ENCODE peak calls at places on chromosomes 6 and 20, in ten cellular contexts. U is effector memory CD4-positive, alpha-beta T cell; L is transverse colon; P is IMR-90; T is SJCRH30; Q is neuronal stem cell; H is lower lobe of right lung; W is adrenal gland; A is left ventricle myocardium inferior; C is naive thymus-derived CD4-positive, alpha-beta T cell. G is an unnamed sample. For H3K36me3, the result is how much of the 10 kb centered on the place peaks cover.

GRCh38 chr6:106069478-106069877 is 16.7 kb upstream of the PRDM1 start:
- DNase-seq in U (no peak), L (no peak), P (peak), T (peak), Q (no peak), H (no peak), W (peak), A (no peak), C (no peak), G (no peak)

GRCh38 chr6:125114248-125114858 is 39.2 kb upstream of the TPD52L1 start:
- DNase-seq in U (peak), L (peak), P (peak), T (peak), Q (no peak), H (no peak), W (peak), A (no peak), C (peak), G (no peak)

GRCh38 chr6:25829375-25829774 is 2.5 kb downstream of the SLC17A1 start:
- DNase-seq in U (no peak), L (no peak), P (no peak), T (no peak), Q (no peak), H (no peak), W (no peak), A (no peak), C (no peak), G (no peak)

GRCh38 chr6:107554918-107555317 is 65.0 kb downstream of the SOBP start:
- DNase-seq in U (no peak), L (no peak), P (no peak), T (no peak), Q (no peak), H (no peak), W (no peak), A (no peak), C (no peak), G (no peak)

GRCh38 chr6:152160346-152160745 is 352.9 kb downstream of the ESR1 start:
- DNase-seq in U (no peak), L (no peak), P (no peak), T (no peak), Q (no peak), H (no peak), W (no peak), A (no peak), C (no peak), G (no peak)

GRCh38 chr6:49787176-49787575 is at the start of gene PGK2:
- DNase-seq in U (no peak), L (no peak), P (no peak), T (peak), Q (no peak), H (no peak), W (no peak), A (no peak), C (no peak), G (peak)

GRCh38 chr20:22408521-22409402 is 175.6 kb downstream of the FOXA2 start:
- DNase-seq in U (no peak), L (no peak), P (no peak), T (no peak), Q (no peak), H (no peak), W (no peak), A (no peak), C (no peak), G (no peak)

GRCh38 chr20:830011-830521 is 3.4 kb upstream of the FAM110A start:
- DNase-seq in U (no peak), L (no peak), P (peak), T (no peak), Q (no peak), H (no peak), W (no peak), A (no peak), C (no peak), G (no peak)

GRCh38 chr20:41387433-41387832 is 20.8 kb upstream of the EMILIN3 start:
- DNase-seq in U (no peak), L (no peak), P (no peak), T (peak), Q (no peak), H (peak), W (no peak), A (no peak), C (no peak), G (peak)

GRCh38 chr6:118709859-118710350 is 58.5 kb upstream of the CEP85L start:
- DNase-seq in U (peak), L (peak), P (peak), T (peak), Q (no peak), H (no peak), W (no peak), A (no peak), C (peak), G (no peak)

GRCh38 chr6:105112577-105112976 is 67.2 kb downstream of the POPDC3 start:
- DNase-seq in U (no peak), L (no peak), P (no peak), T (no peak), Q (no peak), H (no peak), W (no peak), A (no peak), C (no peak), G (peak)

GRCh38 chr6:70310063-70310694 is 7.3 kb upstream of the COL9A1 start:
- DNase-seq in U (no peak), L (no peak), P (peak), T (no peak), Q (peak), H (no peak), W (no peak), A (no peak), C (peak), G (peak)

GRCh38 chr6:119133400-119133799 is 54.9 kb upstream of the FAM184A start:
- DNase-seq in U (no peak), L (no peak), P (no peak), T (no peak), Q (no peak), H (no peak), W (no peak), A (no peak), C (no peak), G (no peak)

GRCh38 chr20:4136078-4136966 is 121.0 kb upstream of the RNF24 start:
- DNase-seq in U (no peak), L (no peak), P (peak), T (no peak), Q (no peak), H (no peak), W (no peak), A (no peak), C (no peak), G (no peak)

GRCh38 chr6:146914563-146915483 is 289.4 kb upstream of the STXBP5 start:
- DNase-seq in U (no peak), L (no peak), P (peak), T (peak), Q (no peak), H (no peak), W (peak), A (no peak), C (no peak), G (no peak)

GRCh38 chr20:49851991-49852390 is 39.4 kb downstream of the SLC9A8 start:
- DNase-seq in U (no peak), L (no peak), P (no peak), T (no peak), Q (no peak), H (no peak), W (no peak), A (no peak), C (no peak), G (no peak)

GRCh38 chr6:83767033-83767432 is 58.1 kb upstream of the SNAP91 start:
- DNase-seq in U (no peak), L (no peak), P (no peak), T (no peak), Q (no peak), H (no peak), W (no peak), A (no peak), C (no peak), G (no peak)
- H3K36me3 ChIP-seq in U (under half), L (under half), P (under half), T (under half), Q (under half), H (under half), W (under half), A (under half), C (under half), G (under half)

GRCh38 chr20:35360033-35360432 is 51.7 kb downstream of the UQCC1 start:
- DNase-seq in U (no peak), L (no peak), P (no peak), T (no peak), Q (no peak), H (no peak), W (no peak), A (no peak), C (no peak), G (no peak)

GRCh38 chr20:35359335-35359997 is 52.3 kb downstream of the UQCC1 start:
- DNase-seq in U (no peak), L (no peak), P (no peak), T (no peak), Q (no peak), H (no peak), W (no peak), A (no peak), C (no peak), G (no peak)

GRCh38 chr20:35368616-35369423 is 43.0 kb downstream of the UQCC1 start:
- DNase-seq in U (no peak), L (no peak), P (no peak), T (peak), Q (no peak), H (no peak), W (no peak), A (peak), C (no peak), G (no peak)

GRCh38 chr20:35363190-35363589 is 48.6 kb downstream of the UQCC1 start:
- DNase-seq in U (no peak), L (no peak), P (peak), T (no peak), Q (no peak), H (no peak), W (no peak), A (no peak), C (no peak), G (no peak)
- H3K36me3 ChIP-seq in U (under half), L (under half), P (under half), T (under half), Q (under half), H (half or more), W (under half), A (half or more), C (half or more), G (under half)

GRCh38 chr6:149541139-149541538 is 4.7 kb downstream of the PPIL4 start:
- DNase-seq in U (no peak), L (no peak), P (no peak), T (no peak), Q (no peak), H (no peak), W (no peak), A (no peak), C (no peak), G (no peak)
- H3K36me3 ChIP-seq in U (under half), L (under half), P (under half), T (under half), Q (under half), H (half or more), W (under half), A (half or more), C (under half), G (under half)

DNA sequence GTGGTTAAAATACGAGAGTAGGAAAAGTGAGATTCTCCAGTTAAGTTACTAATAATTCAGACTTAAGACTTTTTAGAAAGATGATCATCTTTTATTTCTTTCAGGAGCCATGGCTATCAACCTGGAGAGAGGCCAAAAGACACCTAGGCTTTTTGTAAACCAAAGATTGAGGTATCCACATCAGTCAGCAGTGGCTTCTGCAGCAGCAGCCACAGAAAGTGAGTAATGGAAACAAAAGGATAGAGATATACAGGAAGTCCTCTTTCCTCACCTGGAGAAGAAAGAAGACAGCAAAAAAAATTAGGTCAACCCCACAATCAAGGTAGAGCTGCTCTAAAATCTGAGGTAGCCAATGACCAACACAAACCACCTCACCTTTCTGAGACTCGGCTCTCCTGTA is 22.7 kb upstream of the TRIM39 start:
- DNase-seq in U (no peak), L (no peak), P (no peak), T (no peak), Q (no peak), H (no peak), W (no peak), A (no peak), C (no peak), G (no peak)
- H3K36me3 ChIP-seq in U (under half), L (under half), P (under half), T (under half), Q (under half), H (under half), W (under half), A (under half), C (under half), G (under half)

DNA sequence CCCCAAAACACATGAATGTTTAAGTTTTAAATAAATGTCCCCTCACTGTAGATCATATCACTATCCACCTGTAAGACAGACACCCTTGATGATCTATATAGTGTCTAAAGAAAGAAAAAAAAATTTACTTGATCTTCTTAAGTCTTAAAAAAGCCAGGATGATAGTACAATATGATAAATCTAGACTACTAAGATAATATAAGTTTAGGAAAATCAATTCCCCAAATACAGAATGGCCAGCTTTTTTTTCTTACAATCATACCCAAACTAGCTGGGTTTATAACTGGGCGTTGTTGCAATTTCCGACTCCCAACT is 14.4 kb downstream of the ZNF217 start:
- DNase-seq in U (no peak), L (no peak), P (no peak), T (no peak), Q (no peak), H (no peak), W (no peak), A (no peak), C (no peak), G (no peak)
- H3K36me3 ChIP-seq in U (under half), L (under half), P (half or more), T (half or more), Q (under half), H (half or more), W (under half), A (half or more), C (half or more), G (half or more)

DNA sequence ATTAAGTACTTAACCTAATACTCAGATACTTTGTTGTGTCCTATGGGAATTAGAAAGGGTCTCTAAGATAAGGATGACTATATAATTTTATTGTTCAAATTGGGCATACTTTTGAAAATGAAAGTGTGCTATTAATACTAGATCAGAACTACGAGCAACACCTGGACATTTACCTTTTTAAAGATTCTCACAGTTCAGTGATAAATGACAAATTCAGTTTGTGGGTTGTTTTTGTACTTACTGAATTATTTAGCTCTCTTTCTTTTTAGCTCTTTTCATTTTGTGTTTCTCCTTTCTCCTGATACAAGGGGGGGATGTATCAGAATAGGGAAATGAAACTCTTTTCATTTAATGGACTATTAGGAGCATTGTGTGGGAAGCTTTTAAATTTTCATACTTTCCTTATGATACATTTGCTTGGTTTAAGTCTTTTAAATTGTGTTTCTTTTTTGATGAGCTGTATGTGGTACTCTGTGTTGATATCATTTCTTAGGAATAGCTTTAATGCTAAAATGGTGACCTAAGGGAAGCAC is 47.5 kb downstream of the PHF3 start:
- DNase-seq in U (no peak), L (no peak), P (no peak), T (no peak), Q (no peak), H (no peak), W (no peak), A (no peak), C (no peak), G (no peak)
- H3K36me3 ChIP-seq in U (under half), L (under half), P (under half), T (under half), Q (under half), H (under half), W (under half), A (under half), C (under half), G (under half)

DNA sequence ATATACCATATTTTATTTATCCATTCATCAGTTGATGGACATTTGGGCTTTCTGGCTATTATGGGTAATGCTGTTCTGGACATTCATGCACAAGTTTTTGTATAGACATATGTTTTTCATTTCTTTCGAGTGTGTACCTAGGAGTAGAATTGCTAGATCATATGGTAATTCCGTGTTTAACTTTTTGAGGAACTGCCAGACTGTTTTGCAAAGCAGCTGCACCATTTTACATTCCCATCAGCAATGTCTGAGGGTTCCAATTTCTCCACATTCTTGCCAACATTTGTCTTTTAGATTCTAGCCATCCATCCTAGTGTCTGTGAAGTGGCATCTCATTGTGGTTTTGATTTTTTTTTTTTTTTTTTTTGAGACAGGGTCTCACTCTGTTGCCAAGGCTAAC is 20.8 kb downstream of the SRC start:
- DNase-seq in U (no peak), L (no peak), P (no peak), T (no peak), Q (no peak), H (no peak), W (peak), A (no peak), C (no peak), G (no peak)
- H3K36me3 ChIP-seq in U (under half), L (under half), P (under half), T (under half), Q (under half), H (under half), W (under half), A (under half), C (under half), G (under half)

DNA sequence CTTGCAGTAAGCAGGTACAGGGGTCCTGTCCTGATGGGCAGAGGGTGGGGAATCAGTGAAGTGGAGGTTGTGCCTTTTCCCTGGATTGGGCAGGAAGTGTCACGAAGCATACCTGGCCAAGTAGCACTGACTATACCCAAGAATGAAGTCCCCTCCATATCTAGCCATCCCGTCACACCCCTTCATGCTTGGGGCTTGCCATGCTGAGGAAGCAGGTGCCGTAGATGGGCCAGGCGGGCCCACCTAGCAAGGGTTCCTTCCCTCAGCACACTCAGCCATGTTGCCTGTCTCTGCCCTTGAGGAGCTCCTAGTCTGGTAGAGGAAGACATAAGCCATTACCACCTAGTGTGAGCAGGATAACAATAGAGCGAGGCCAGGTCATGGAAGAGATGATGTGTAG is 33.5 kb downstream of the EIF2S2 start:
- DNase-seq in U (no peak), L (no peak), P (no peak), T (no peak), Q (no peak), H (no peak), W (no peak), A (no peak), C (no peak), G (no peak)
- H3K36me3 ChIP-seq in U (half or more), L (under half), P (half or more), T (under half), Q (under half), H (half or more), W (under half), A (half or more), C (half or more), G (under half)